ENCODE peak calls at places on chromosomes 3 and 15, in four cellular contexts. Z is right atrium auricular region, V is LNCaP clone FGC, Y is IMR-90. E is an unnamed sample.

GRCh38 chr3:102180291-102180931 is 254.4 kb upstream of the ZPLD1 start:
- DNase-seq in Z (no peak), V (peak; percentile 81), Y (peak; percentile 95), E (peak; percentile 58)

GRCh38 chr3:192444791-192445106 is 282.6 kb downstream of the FGF12 start:
- DNase-seq in Z (no peak), V (no peak), Y (no peak), E (no peak)

GRCh38 chr3:146546366-146546965 is 2.1 kb upstream of the PLSCR1 start:
- DNase-seq in Z (no peak), V (no peak), Y (no peak), E (peak; percentile 63)

GRCh38 chr3:158859362-158859761 is 57.5 kb downstream of the MFSD1 start:
- DNase-seq in Z (no peak), V (no peak), Y (no peak), E (no peak)

GRCh38 chr3:65039754-65040210 is 352.0 kb upstream of the ADAMTS9 start:
- DNase-seq in Z (no peak), V (no peak), Y (no peak), E (no peak)

GRCh38 chr3:148211725-148212124 is 486.0 kb upstream of the AGTR1 start:
- DNase-seq in Z (no peak), V (no peak), Y (peak; percentile 17), E (peak; percentile 65)

GRCh38 chr3:48215466-48215865 is 7.8 kb upstream of the CAMP start:
- DNase-seq in Z (peak; percentile 68), V (no peak), Y (peak; percentile 20), E (no peak)

GRCh38 chr3:150958694-150959093 is 13.8 kb downstream of the CLRN1 start:
- DNase-seq in Z (no peak), V (no peak), Y (no peak), E (no peak)

GRCh38 chr3:129560269-129560787 is 17.4 kb downstream of the H1-8 start:
- DNase-seq in Z (peak; percentile 74), V (no peak), Y (peak; percentile 56), E (no peak)

GRCh38 chr3:98737301-98737700 is 25.8 kb upstream of the ST3GAL6 start:
- DNase-seq in Z (no peak), V (no peak), Y (no peak), E (no peak)

GRCh38 chr15:48370460-48370859 is 39.2 kb downstream of the DUT start:
- DNase-seq in Z (no peak), V (no peak), Y (peak; percentile 89), E (peak; percentile 76)

GRCh38 chr15:70008697-70009285 is 88.9 kb downstream of the TLE3 start:
- DNase-seq in Z (no peak), V (peak; percentile 30), Y (no peak), E (no peak)

GRCh38 chr3:194336601-194337355 is 14.3 kb downstream of the CPN2 start:
- DNase-seq in Z (no peak), V (no peak), Y (no peak), E (no peak)

GRCh38 chr15:69074011-69074842 is 59.7 kb downstream of the NOX5 start:
- DNase-seq in Z (peak; percentile 70), V (no peak), Y (peak; percentile 54), E (peak; percentile 50)

GRCh38 chr15:52392008-52392687 is 96.5 kb upstream of the MYO5C start:
- DNase-seq in Z (no peak), V (no peak), Y (peak; percentile 45), E (peak; percentile 82)

GRCh38 chr3:32442766-32443165 is 51.1 kb downstream of the CMTM7 start:
- DNase-seq in Z (no peak), V (no peak), Y (peak; percentile 58), E (peak; percentile 56)

GRCh38 chr3:126851382-126851781 is 131.5 kb upstream of the PLXNA1 start:
- DNase-seq in Z (no peak), V (no peak), Y (no peak), E (no peak)

GRCh38 chr3:142056656-142057330 is 92.6 kb downstream of the TFDP2 start:
- DNase-seq in Z (no peak), V (no peak), Y (no peak), E (peak; percentile 15)

GRCh38 chr3:3729261-3729660 is 70.0 kb upstream of the LRRN1 start:
- DNase-seq in Z (no peak), V (no peak), Y (no peak), E (no peak)

GRCh38 chr3:53938645-53939044 is 47.0 kb upstream of the SELENOK start:
- DNase-seq in Z (no peak), V (peak; percentile 17), Y (peak; percentile 52), E (peak; percentile 53)

GRCh38 chr3:184426691-184427141 is 46.9 kb downstream of the CHRD start:
- DNase-seq in Z (no peak), V (peak; percentile 19), Y (no peak), E (no peak)

GRCh38 chr15:45439521-45439931 is 61.2 kb upstream of the GATM start:
- DNase-seq in Z (no peak), V (no peak), Y (no peak), E (no peak)

GRCh38 chr3:183215591-183216202 is 37.4 kb upstream of the B3GNT5 start:
- DNase-seq in Z (no peak), V (peak; percentile 27), Y (no peak), E (no peak)

GRCh38 chr3:12898980-12899755 is 57.8 kb upstream of the RPL32 start:
- DNase-seq in Z (no peak), V (no peak), Y (no peak), E (no peak)

GRCh38 chr15:88202231-88202630 is 54.3 kb downstream of the NTRK3 start:
- DNase-seq in Z (no peak), V (no peak), Y (no peak), E (no peak)

GRCh38 chr15:88802991-88803240 is 320 bp upstream of the ACAN start:
- DNase-seq in Z (no peak), V (no peak), Y (no peak), E (no peak)

GRCh38 chr3:481680-482079 is 285.1 kb downstream of the CHL1 start:
- DNase-seq in Z (no peak), V (no peak), Y (no peak), E (peak; percentile 21)

GRCh38 chr15:62020576-62021160 is 39.6 kb downstream of the VPS13C start:
- DNase-seq in Z (no peak), V (no peak), Y (peak; percentile 54), E (peak; percentile 70)

GRCh38 chr3:30750967-30751366 is 143.5 kb downstream of the GADL1 start:
- DNase-seq in Z (no peak), V (no peak), Y (no peak), E (no peak)

DNA sequence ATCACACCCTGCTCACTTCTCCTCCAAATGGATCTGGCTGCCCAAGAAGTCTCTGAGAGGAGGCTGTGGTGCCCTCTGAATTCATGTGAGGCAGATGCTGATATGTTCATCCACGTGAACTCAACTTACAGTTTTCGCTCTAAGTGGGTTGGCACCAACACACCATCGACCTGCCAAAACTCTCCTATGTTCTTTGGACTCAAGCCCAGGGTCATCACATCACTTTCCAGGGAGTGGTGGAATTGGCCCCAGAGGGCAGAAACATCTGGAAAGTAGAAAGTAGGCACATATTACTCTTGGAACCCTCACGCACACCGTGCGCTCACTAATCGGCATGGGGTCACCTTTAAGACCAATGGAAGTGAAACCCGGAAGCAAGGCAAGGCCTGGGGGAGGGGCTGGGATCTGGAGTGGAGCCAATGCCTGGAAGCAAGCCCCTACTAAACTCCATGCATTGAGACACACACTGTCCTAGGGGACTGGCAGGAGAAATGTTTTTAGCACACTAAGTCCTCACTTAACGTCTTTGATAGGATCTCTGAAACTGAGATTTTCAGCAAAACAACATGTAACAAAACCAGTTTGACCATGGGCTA is 41.4 kb downstream of the SSUH2 start:
- DNase-seq in Z (peak; percentile 56), V (peak; percentile 55), Y (no peak), E (no peak)
- H3K4me3 ChIP-seq in Z (no peak overlapping the region), V (no peak overlapping the region), Y (no peak overlapping the region), E (no peak overlapping the region)

GRCh38 chr15:46918462-46919125 is 798.7 kb upstream of the SEMA6D start:
- DNase-seq in Z (no peak), V (no peak), Y (no peak), E (no peak)

GRCh38 chr15:46921906-46922305 is 795.4 kb upstream of the SEMA6D start:
- DNase-seq in Z (no peak), V (no peak), Y (no peak), E (no peak)

DNA sequence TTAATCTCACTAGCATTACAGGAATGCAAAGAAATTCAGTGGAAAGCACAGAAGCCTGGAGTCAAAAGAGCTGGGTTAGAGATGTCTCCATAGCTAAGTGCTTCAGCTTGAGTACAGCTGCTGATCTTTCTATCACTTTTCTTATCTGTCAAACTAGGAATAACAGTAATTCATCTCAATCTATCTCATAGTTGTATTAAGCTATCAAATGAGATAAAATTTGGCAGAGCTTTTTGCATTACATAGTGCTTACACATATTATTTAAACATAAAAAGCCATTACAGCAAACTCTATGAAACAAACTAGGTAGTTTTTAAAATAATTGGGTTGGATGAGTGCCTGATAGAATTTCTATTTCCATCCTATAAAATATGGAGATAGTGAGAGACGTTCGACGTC is 799.5 kb upstream of the SEMA6D start:
- DNase-seq in Z (no peak), V (no peak), Y (no peak), E (no peak)
- H3K4me3 ChIP-seq in Z (no peak overlapping the region), V (no peak overlapping the region), Y (no peak overlapping the region), E (no peak overlapping the region)

DNA sequence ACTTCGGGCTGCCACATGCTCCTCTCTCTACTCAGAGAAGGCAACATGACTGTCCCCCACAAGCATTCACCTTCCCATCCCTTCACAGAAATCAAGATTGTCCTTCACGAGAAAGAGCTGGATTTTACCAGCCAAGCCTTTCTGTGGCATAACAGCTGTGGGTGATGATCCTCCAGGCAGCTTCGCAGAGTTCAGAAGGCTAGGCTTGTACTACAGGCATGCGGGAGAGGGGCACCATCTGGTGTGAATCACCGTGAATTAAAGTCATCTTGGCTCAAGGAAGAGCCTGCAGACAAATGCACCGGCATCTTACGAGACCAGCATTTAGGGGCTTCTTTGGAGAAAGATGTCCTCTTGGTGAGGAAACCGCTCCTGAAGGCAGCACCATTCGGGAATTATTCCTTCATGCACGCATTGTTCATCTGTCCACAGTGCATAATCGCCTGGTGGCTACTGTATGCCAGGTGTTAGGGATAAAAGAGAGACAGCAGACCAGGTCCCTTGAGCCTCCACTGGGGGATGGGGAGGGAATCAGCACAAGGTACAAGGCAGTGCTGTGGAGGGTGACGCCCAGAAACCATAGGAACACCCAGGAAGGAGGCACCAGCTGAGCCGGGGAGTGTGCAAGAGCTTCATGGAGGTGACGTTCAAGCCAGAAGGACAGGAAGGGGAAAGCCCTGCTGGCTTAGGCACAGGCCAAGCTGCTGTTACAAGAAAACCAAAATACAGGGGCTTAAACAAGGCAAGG is 108.6 kb downstream of the TMEM266 start:
- DNase-seq in Z (no peak), V (no peak), Y (no peak), E (no peak)
- H3K4me3 ChIP-seq in Z (no peak overlapping the region), V (no peak overlapping the region), Y (no peak overlapping the region), E (no peak overlapping the region)

DNA sequence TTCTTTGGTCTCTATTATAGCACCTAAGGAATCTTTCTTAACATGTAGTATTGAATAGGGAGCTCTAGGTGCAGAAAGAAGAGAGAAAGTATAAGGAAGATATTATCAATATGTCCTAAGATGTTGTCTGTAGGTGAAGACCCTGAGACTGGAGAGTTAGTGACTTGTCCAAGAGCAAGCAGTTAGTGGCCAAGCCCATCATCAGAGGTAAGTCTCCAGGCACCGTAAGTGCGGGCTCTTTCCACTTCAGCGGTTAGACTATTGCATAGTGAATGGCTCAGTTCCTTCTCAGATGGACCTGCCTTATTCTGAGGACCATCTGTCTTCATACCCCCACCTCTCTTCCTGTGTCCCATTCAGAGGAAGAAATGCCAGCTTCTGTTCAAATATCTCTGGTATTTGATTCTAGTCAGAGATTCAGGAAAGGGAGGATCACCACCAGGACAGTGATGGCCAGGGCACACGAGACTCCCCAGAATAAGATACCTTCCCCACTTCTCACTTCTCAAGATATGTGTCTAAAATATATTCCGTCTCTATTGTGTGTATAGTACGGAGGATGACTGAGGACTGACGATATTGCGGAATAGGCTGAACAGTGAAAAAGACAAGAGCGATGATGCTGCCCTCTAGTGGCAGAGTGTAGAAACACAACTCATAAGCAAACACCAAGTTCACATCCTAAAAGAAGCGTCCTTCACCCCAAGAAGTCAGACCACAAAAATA is 19.1 kb upstream of the ADGRG7 start:
- DNase-seq in Z (peak; percentile 75), V (peak; percentile 50), Y (peak; percentile 76), E (peak; percentile 75)
- H3K4me3 ChIP-seq in Z (no peak overlapping the region), V (no peak overlapping the region), Y (no peak overlapping the region), E (no peak overlapping the region)

GRCh38 chr3:39664931-39665330 is 144.5 kb upstream of the MYRIP start:
- DNase-seq in Z (no peak), V (no peak), Y (no peak), E (no peak)
- H3K4me3 ChIP-seq in Z (no peak overlapping the region), V (no peak overlapping the region), Y (no peak overlapping the region), E (no peak overlapping the region)